ENCODE peak calls at places on chromosomes 3 and 15, in four cellular contexts. M is SK-N-SH, Z is HepG2, I is K562. Y is an unnamed sample.

GRCh38 chr3:158313344-158313927 is 203.5 kb downstream of the RSRC1 start:
- DNase-seq in I (peak; percentile 17), M (peak; percentile 54), Z (peak; percentile 31), Y (peak; percentile 39)

GRCh38 chr3:115401891-115402501 is 221.3 kb upstream of the GAP43 start:
- DNase-seq in M (no peak), I (no peak), Z (no peak), Y (no peak)

GRCh38 chr3:16412192-16412808 is 101.2 kb downstream of the RFTN1 start:
- DNase-seq in M (no peak), Z (no peak), I (no peak), Y (no peak)

GRCh38 chr3:180320631-180321030 is 281.3 kb upstream of the TTC14 start:
- DNase-seq in Z (no peak), I (no peak), M (no peak), Y (no peak)

GRCh38 chr3:43817825-43818224 is 127.1 kb downstream of the ABHD5 start:
- DNase-seq in I (no peak), Z (no peak), M (no peak), Y (no peak)

GRCh38 chr15:69526086-69526485 is 73.5 kb downstream of the RPLP1 start:
- DNase-seq in I (no peak), M (no peak), Z (no peak), Y (no peak)

GRCh38 chr3:177982034-177982433 is 554.2 kb upstream of the KCNMB2 start:
- DNase-seq in I (no peak), Z (no peak), M (no peak), Y (no peak)

GRCh38 chr3:11603628-11604027 is 40.1 kb downstream of the VGLL4 start:
- DNase-seq in Z (no peak), I (no peak), M (no peak), Y (no peak)

GRCh38 chr3:126315083-126315658 is 42.0 kb downstream of the KLF15 start:
- DNase-seq in Z (no peak), M (peak; percentile 4), I (no peak), Y (no peak)

GRCh38 chr3:13598926-13599886 is 50.3 kb downstream of the FBLN2 start:
- DNase-seq in Z (no peak), M (no peak), I (no peak), Y (no peak)

GRCh38 chr3:196902296-196902695 is 34.6 kb downstream of the SENP5 start:
- DNase-seq in Z (no peak), I (no peak), M (no peak), Y (no peak)

GRCh38 chr3:183434992-183435391 is 6.6 kb upstream of the MCF2L2 start:
- DNase-seq in I (no peak), Z (no peak), M (no peak), Y (no peak)

GRCh38 chr3:170732660-170733245 is 137.2 kb downstream of the RPL22L1 start:
- DNase-seq in M (no peak), Z (no peak), I (no peak), Y (no peak)

GRCh38 chr15:61794881-61795280 is 265.4 kb downstream of the VPS13C start:
- DNase-seq in I (no peak), M (no peak), Z (no peak), Y (no peak)

GRCh38 chr3:28973621-28974020 is 307.2 kb upstream of the RBMS3 start:
- DNase-seq in M (no peak), Z (no peak), I (no peak), Y (no peak)

GRCh38 chr3:172159962-172160538 is 120.7 kb downstream of the FNDC3B start:
- DNase-seq in M (no peak), Z (no peak), I (peak; percentile 37), Y (no peak)

GRCh38 chr15:65730560-65731172 is 61.4 kb downstream of the DENND4A start:
- DNase-seq in I (no peak), Z (no peak), M (no peak), Y (peak; percentile 1)

GRCh38 chr3:42804831-42805821 is 836 bp upstream of the HIGD1A start:
- DNase-seq in I (peak; percentile 42), M (peak; percentile 21), Z (peak; percentile 82), Y (no peak)
- H3K27ac ChIP-seq in I (peak overlapping the region; percentile 83), M (peak overlapping the region; percentile 91), Z (peak overlapping the region; percentile 93), Y (peak overlapping the region; percentile 70)

GRCh38 chr3:8501388-8502131 is at the start of gene LMCD1:
- DNase-seq in Z (peak; percentile 93), M (peak; percentile 94), I (peak; percentile 75), Y (peak; percentile 83)
- TF ChIP-seq ELF1 in Z (peak; percentile 29), M (no peak), I (no peak), Y (no peak)

GRCh38 chr15:51132384-51133139 is 37.9 kb upstream of the TNFAIP8L3 start:
- DNase-seq in Z (peak; percentile 28), I (peak; percentile 55), M (peak; percentile 45), Y (peak; percentile 15)
- H3K27ac ChIP-seq in Z (peak overlapping the region; percentile 11), I (no peak overlapping the region), M (peak overlapping the region; percentile 48), Y (no peak overlapping the region)

GRCh38 chr3:19972056-19972455 is 25.2 kb downstream of the RAB5A start:
- DNase-seq in Z (no peak), M (no peak), I (no peak), Y (no peak)
- TF ChIP-seq ELF1 in Z (no peak), M (no peak), I (no peak), Y (no peak)

GRCh38 chr3:122219242-122219872 is 35.9 kb downstream of the CASR start:
- DNase-seq in Z (no peak), M (no peak), I (no peak), Y (no peak)

GRCh38 chr3:122213650-122214049 is 30.2 kb downstream of the CASR start:
- DNase-seq in I (no peak), M (no peak), Z (no peak), Y (no peak)

GRCh38 chr3:122215592-122216298 is 32.3 kb downstream of the CASR start:
- DNase-seq in Z (no peak), M (no peak), I (no peak), Y (no peak)

GRCh38 chr3:122214718-122215117 is 31.2 kb downstream of the CASR start:
- DNase-seq in M (no peak), I (no peak), Z (no peak), Y (no peak)
- H3K27ac ChIP-seq in M (no peak overlapping the region), I (no peak overlapping the region), Z (no peak overlapping the region), Y (no peak overlapping the region)

GRCh38 chr3:4504340-4505261 is 11.5 kb downstream of the ITPR1 start:
- DNase-seq in I (no peak), M (peak; percentile 61), Z (no peak), Y (no peak)
- TF ChIP-seq ELF1 in I (no peak), M (no peak), Z (no peak), Y (no peak)

GRCh38 chr3:107986505-107986904 is 104.3 kb downstream of the CD47 start:
- DNase-seq in I (no peak), M (no peak), Z (no peak), Y (no peak)
- H3K27ac ChIP-seq in I (no peak overlapping the region), M (peak overlapping the region; percentile 94), Z (no peak overlapping the region), Y (no peak overlapping the region)

GRCh38 chr3:134886991-134887390 is 91.9 kb downstream of the EPHB1 start:
- DNase-seq in I (no peak), M (no peak), Z (no peak), Y (no peak)

GRCh38 chr3:134883697-134884385 is 88.8 kb downstream of the EPHB1 start:
- DNase-seq in Z (no peak), M (no peak), I (no peak), Y (no peak)

GRCh38 chr3:134881305-134881704 is 86.2 kb downstream of the EPHB1 start:
- DNase-seq in Z (no peak), I (no peak), M (no peak), Y (no peak)

GRCh38 chr3:134880431-134880830 is 85.4 kb downstream of the EPHB1 start:
- DNase-seq in Z (no peak), M (no peak), I (no peak), Y (no peak)

GRCh38 chr3:134885877-134886621 is 91.0 kb downstream of the EPHB1 start:
- DNase-seq in I (no peak), Z (no peak), M (no peak), Y (no peak)
- TF ChIP-seq ELF1 in I (no peak), Z (no peak), M (no peak), Y (no peak)

GRCh38 chr3:46123646-46124045 is 84.5 kb downstream of the CCR1 start:
- DNase-seq in I (no peak), Z (no peak), M (no peak), Y (no peak)

GRCh38 chr3:46122046-46122445 is 86.1 kb downstream of the CCR1 start:
- DNase-seq in M (no peak), I (no peak), Z (no peak), Y (no peak)

GRCh38 chr3:46119709-46120498 is 88.2 kb downstream of the CCR1 start:
- DNase-seq in Z (no peak), M (no peak), I (no peak), Y (no peak)

GRCh38 chr3:46127503-46127902 is 80.6 kb downstream of the CCR1 start:
- DNase-seq in M (no peak), Z (peak; percentile 3), I (no peak), Y (peak; percentile 18)

GRCh38 chr3:46124216-46125143 is 83.6 kb downstream of the CCR1 start:
- DNase-seq in Z (no peak), M (no peak), I (no peak), Y (no peak)
- H3K27ac ChIP-seq in Z (no peak overlapping the region), M (no peak overlapping the region), I (no peak overlapping the region), Y (no peak overlapping the region)

Y was measured in HCT116.